ENCODE peak calls at places on chromosome 11, in ten cellular contexts. A is GM23248; H is naive thymus-derived CD4-positive, alpha-beta T cell; S is aorta; R is body of pancreas; E is colonic mucosa; B is effector memory CD4-positive, alpha-beta T cell; L is right lobe of liver; Q is mucosa of descending colon; K is left ventricle myocardium inferior. C is an unnamed sample.
A peak's percentile ranks its signal among the peaks of the same experiment; 100 is the strongest.

GRCh38 chr11:834371-835316 is 1.9 kb downstream of the CD151 start:
- DNase-seq in L (peak; percentile 94), R (peak; percentile 93), B (no peak), A (peak; percentile 92), H (no peak), E (peak; percentile 85), S (peak; percentile 93), K (peak; percentile 82), Q (peak; percentile 88), C (peak; percentile 64)

GRCh38 chr11:33931032-33931431 is 39.2 kb upstream of the LMO2 start:
- DNase-seq in S (no peak), B (no peak), Q (no peak), A (no peak), H (no peak), E (no peak), K (no peak), L (no peak), R (no peak), C (no peak)

GRCh38 chr11:119470316-119471266 is 47.6 kb upstream of the THY1 start:
- DNase-seq in S (no peak), Q (no peak), K (no peak), A (peak; percentile 98), L (peak; percentile 30), H (no peak), R (peak; percentile 40), B (no peak), E (no peak), C (peak; percentile 97)

GRCh38 chr11:79119491-79120284 is 321.1 kb downstream of the TENM4 start:
- DNase-seq in S (no peak), Q (no peak), E (no peak), R (no peak), H (no peak), L (no peak), K (no peak), A (no peak), B (no peak), C (peak; percentile 33)

GRCh38 chr11:57711414-57712255 is at the start of gene MED19:
- DNase-seq in K (peak; percentile 80), E (peak; percentile 90), R (peak; percentile 96), Q (peak; percentile 91), B (peak; percentile 75), L (peak; percentile 90), S (no peak), A (peak; percentile 89), H (peak; percentile 74), C (peak; percentile 71)

GRCh38 chr11:56624661-56625110 is 10.0 kb upstream of the OR5M1 start:
- DNase-seq in E (peak; percentile 27), H (no peak), L (no peak), S (no peak), B (no peak), Q (no peak), A (peak; percentile 89), K (no peak), R (no peak), C (peak; percentile 4)

GRCh38 chr11:22472306-22472705 is 134.1 kb downstream of the SLC17A6 start:
- DNase-seq in A (peak; percentile 33), B (no peak), H (no peak), Q (no peak), E (no peak), R (no peak), L (no peak), K (no peak), S (no peak), C (no peak)

GRCh38 chr11:63705526-63705925 is 24.2 kb downstream of the RTN3 start:
- DNase-seq in Q (no peak), R (no peak), K (no peak), H (no peak), E (no peak), A (no peak), L (no peak), B (no peak), S (no peak), C (no peak)

GRCh38 chr11:60851327-60852059 is 4.3 kb downstream of the PTGDR2 start:
- DNase-seq in Q (no peak), A (no peak), L (no peak), R (no peak), H (no peak), B (no peak), K (no peak), S (no peak), E (no peak), C (no peak)

GRCh38 chr11:536841-537621 is at the start of gene LRRC56:
- DNase-seq in R (peak; percentile 94), A (peak; percentile 86), K (peak; percentile 74), L (peak; percentile 91), S (peak; percentile 81), Q (peak; percentile 96), E (peak; percentile 94), B (peak; percentile 91), H (peak; percentile 92), C (peak; percentile 83)

GRCh38 chr11:22510741-22511140 is 114.9 kb downstream of the FANCF start:
- DNase-seq in E (no peak), R (no peak), A (peak; percentile 90), S (no peak), L (no peak), H (no peak), Q (no peak), K (no peak), B (no peak), C (peak; percentile 38)

GRCh38 chr11:73359341-73359740 is 16.9 kb upstream of the RELT start:
- DNase-seq in S (peak; percentile 84), R (peak; percentile 62), A (peak; percentile 89), E (no peak), L (no peak), B (no peak), H (no peak), Q (no peak), K (peak; percentile 65), C (no peak)

GRCh38 chr11:121112498-121113455 is 11.7 kb downstream of the TECTA start:
- DNase-seq in Q (no peak), B (no peak), E (peak; percentile 44), A (peak; percentile 89), K (peak; percentile 52), H (no peak), L (peak; percentile 70), R (peak; percentile 70), S (peak; percentile 77), C (peak; percentile 77)

GRCh38 chr11:3686751-3687150 is 15.6 kb upstream of the CHRNA10 start:
- DNase-seq in B (no peak), E (no peak), S (no peak), L (no peak), R (no peak), H (no peak), K (no peak), Q (no peak), A (peak; percentile 5), C (no peak)

GRCh38 chr11:3683039-3683438 is 11.9 kb upstream of the CHRNA10 start:
- DNase-seq in Q (no peak), R (no peak), B (no peak), A (no peak), K (no peak), L (no peak), S (no peak), H (no peak), E (no peak), C (no peak)

GRCh38 chr11:3685923-3686322 is 14.7 kb upstream of the CHRNA10 start:
- DNase-seq in L (no peak), R (no peak), E (no peak), B (no peak), S (no peak), H (no peak), A (no peak), K (no peak), Q (no peak), C (no peak)

GRCh38 chr11:3684787-3685186 is 13.6 kb upstream of the CHRNA10 start:
- DNase-seq in S (no peak), H (no peak), B (no peak), E (no peak), A (no peak), Q (no peak), R (no peak), K (no peak), L (no peak), C (no peak)

GRCh38 chr11:3684129-3684685 is 13.0 kb upstream of the CHRNA10 start:
- DNase-seq in S (no peak), A (no peak), R (no peak), L (no peak), K (no peak), E (no peak), H (no peak), Q (no peak), B (no peak), C (no peak)
- H3K36me3 ChIP-seq in S (peaks cover 6% of the 10 kb centered on the region), A (peaks cover 64% of the 10 kb centered on the region), R (peaks cover 4% of the 10 kb centered on the region), L (peaks cover 62% of the 10 kb centered on the region), K (peaks cover 93% of the 10 kb centered on the region), E (peaks cover 33% of the 10 kb centered on the region), H (peaks cover 20% of the 10 kb centered on the region), Q (peaks cover 12% of the 10 kb centered on the region), B (peaks cover 80% of the 10 kb centered on the region), C (peaks cover 17% of the 10 kb centered on the region)

DNA sequence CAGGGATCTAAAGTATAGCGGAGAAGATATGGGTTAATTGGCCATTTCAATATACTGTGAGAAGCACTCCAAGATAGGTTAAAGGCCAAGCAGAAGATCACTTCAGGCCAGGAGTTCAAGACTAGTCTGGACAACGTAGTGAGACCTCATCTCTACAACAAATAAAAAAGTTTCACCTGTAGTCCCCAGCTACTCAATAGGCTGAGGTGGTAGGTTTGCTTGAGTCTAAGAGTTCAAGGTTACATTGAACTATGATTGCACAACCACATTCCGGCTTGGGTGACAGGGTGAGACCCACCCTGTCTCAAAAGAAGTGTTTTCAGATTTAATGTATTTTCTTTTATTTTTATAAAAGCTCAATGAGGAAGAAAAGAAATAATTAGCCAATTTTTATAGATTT is 25.4 kb downstream of the PATL1 start:
- DNase-seq in R (no peak), A (no peak), B (no peak), L (no peak), Q (no peak), E (no peak), K (no peak), H (no peak), S (no peak), C (no peak)
- H3K36me3 ChIP-seq in R (peaks cover 16% of the 10 kb centered on the region), A (peaks cover 90% of the 10 kb centered on the region), B (peaks cover 93% of the 10 kb centered on the region), L (peaks cover 81% of the 10 kb centered on the region), Q (peaks cover 21% of the 10 kb centered on the region), E (peaks cover 13% of the 10 kb centered on the region), K (peaks cover 91% of the 10 kb centered on the region), H (peaks cover 21% of the 10 kb centered on the region), S (peaks cover 9% of the 10 kb centered on the region), C (peaks cover 20% of the 10 kb centered on the region)

GRCh38 chr11:20088368-20089260 is 71.7 kb downstream of the DBX1 start:
- DNase-seq in E (no peak), Q (no peak), K (no peak), H (no peak), S (no peak), B (no peak), L (no peak), A (no peak), R (no peak), C (no peak)
- H3K36me3 ChIP-seq in E (peaks cover 6% of the 10 kb centered on the region), Q (no peaks in the 10 kb centered on the region), K (peaks cover 60% of the 10 kb centered on the region), H (no peaks in the 10 kb centered on the region), S (peaks cover 4% of the 10 kb centered on the region), B (no peaks in the 10 kb centered on the region), L (peaks cover 24% of the 10 kb centered on the region), A (peaks cover 42% of the 10 kb centered on the region), R (peaks cover 5% of the 10 kb centered on the region), C (peaks cover 22% of the 10 kb centered on the region)

DNA sequence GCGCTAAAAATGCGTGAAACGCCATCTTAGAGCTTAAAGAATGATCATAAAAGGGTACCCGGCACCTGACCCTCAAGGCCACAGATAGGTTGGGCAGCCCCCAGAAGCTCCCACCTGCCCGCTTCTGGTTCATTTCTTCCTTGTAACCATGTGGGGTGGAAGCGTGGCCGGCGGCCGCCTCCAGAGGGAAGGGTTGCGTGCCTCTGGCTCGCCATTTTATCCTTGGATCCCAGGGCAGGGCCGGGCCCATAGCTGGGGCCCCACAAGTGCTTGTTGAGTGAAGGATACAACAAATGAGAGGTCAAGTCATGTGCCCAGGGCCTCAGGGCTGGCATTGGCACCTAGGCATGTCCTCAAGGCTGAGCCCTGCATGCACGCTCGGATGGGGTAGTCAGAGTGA is 5.9 kb downstream of the PCNX3 start:
- DNase-seq in S (no peak), E (no peak), R (no peak), Q (no peak), A (no peak), L (no peak), K (no peak), H (no peak), B (no peak), C (no peak)
- H3K36me3 ChIP-seq in S (no peaks in the 10 kb centered on the region), E (peaks cover 14% of the 10 kb centered on the region), R (peaks cover 21% of the 10 kb centered on the region), Q (no peaks in the 10 kb centered on the region), A (no peaks in the 10 kb centered on the region), L (peaks cover 52% of the 10 kb centered on the region), K (peaks cover 90% of the 10 kb centered on the region), H (peaks cover 30% of the 10 kb centered on the region), B (peaks cover 75% of the 10 kb centered on the region), C (peaks cover 44% of the 10 kb centered on the region)

C was measured in fibroblast of lung.